ENCODE peak calls at places on chromosomes 2 and 18, in six cellular contexts. One of them, this sample, is unnamed.

GRCh38 chr2:189302274-189302948 is 122.8 kb upstream of the COL5A2 start:
- DNase-seq in A549: peak; percentile 46
- DNase-seq in K562: no peak
- DNase-seq in HCT116: no peak
- DNase-seq in CD8-positive, alpha-beta T cell: no peak
- DNase-seq in testis: no peak
- DNase-seq in this sample: no peak

GRCh38 chr2:58834404-58834803 is 593.3 kb upstream of the FANCL start:
- DNase-seq in A549: peak; percentile 16
- DNase-seq in K562: peak; percentile 48
- DNase-seq in HCT116: no peak
- DNase-seq in CD8-positive, alpha-beta T cell: no peak
- DNase-seq in testis: peak; percentile 24
- DNase-seq in this sample: peak; percentile 34

GRCh38 chr2:171431677-171432167 is 2.1 kb downstream of the METTL8 start:
- DNase-seq in A549: no peak
- DNase-seq in K562: no peak
- DNase-seq in HCT116: no peak
- DNase-seq in CD8-positive, alpha-beta T cell: no peak
- DNase-seq in testis: no peak
- DNase-seq in this sample: no peak

GRCh38 chr2:234091432-234091879 is 41.0 kb downstream of the SPP2 start:
- DNase-seq in A549: peak; percentile 24
- DNase-seq in K562: no peak
- DNase-seq in HCT116: no peak
- DNase-seq in CD8-positive, alpha-beta T cell: no peak
- DNase-seq in testis: peak; percentile 39
- DNase-seq in this sample: peak; percentile 17

GRCh38 chr18:67710639-67711038 is 194.1 kb upstream of the DSEL start:
- DNase-seq in A549: peak; percentile 13
- DNase-seq in K562: no peak
- DNase-seq in HCT116: no peak
- DNase-seq in CD8-positive, alpha-beta T cell: no peak
- DNase-seq in testis: no peak
- DNase-seq in this sample: no peak

GRCh38 chr2:158539176-158539895 is 82.6 kb downstream of the PKP4 start:
- DNase-seq in A549: peak; percentile 59
- DNase-seq in K562: peak; percentile 15
- DNase-seq in HCT116: peak; percentile 34
- DNase-seq in CD8-positive, alpha-beta T cell: no peak
- DNase-seq in testis: no peak
- DNase-seq in this sample: peak; percentile 81

GRCh38 chr2:197265931-197266330 is 44.6 kb downstream of the ANKRD44 start:
- DNase-seq in A549: no peak
- DNase-seq in K562: no peak
- DNase-seq in HCT116: no peak
- DNase-seq in CD8-positive, alpha-beta T cell: no peak
- DNase-seq in testis: no peak
- DNase-seq in this sample: no peak

GRCh38 chr2:238668426-238668825 is 179.5 kb upstream of the TWIST2 start:
- DNase-seq in A549: no peak
- DNase-seq in K562: no peak
- DNase-seq in HCT116: no peak
- DNase-seq in CD8-positive, alpha-beta T cell: no peak
- DNase-seq in testis: no peak
- DNase-seq in this sample: no peak

GRCh38 chr2:159226059-159226461 is 60.4 kb downstream of the WDSUB1 start:
- DNase-seq in A549: peak; percentile 35
- DNase-seq in K562: peak; percentile 67
- DNase-seq in HCT116: peak; percentile 29
- DNase-seq in CD8-positive, alpha-beta T cell: peak; percentile 32
- DNase-seq in testis: no peak
- DNase-seq in this sample: peak; percentile 61

GRCh38 chr2:128501700-128502099 is 183.0 kb upstream of the HS6ST1 start:
- DNase-seq in A549: no peak
- DNase-seq in K562: no peak
- DNase-seq in HCT116: no peak
- DNase-seq in CD8-positive, alpha-beta T cell: no peak
- DNase-seq in testis: no peak
- DNase-seq in this sample: no peak

GRCh38 chr2:220764246-220764645 is 807.9 kb downstream of the EPHA4 start:
- DNase-seq in A549: no peak
- DNase-seq in K562: no peak
- DNase-seq in HCT116: no peak
- DNase-seq in CD8-positive, alpha-beta T cell: no peak
- DNase-seq in testis: no peak
- DNase-seq in this sample: no peak

GRCh38 chr2:134276381-134277172 is 22.7 kb downstream of the MGAT5 start:
- DNase-seq in A549: no peak
- DNase-seq in K562: no peak
- DNase-seq in HCT116: no peak
- DNase-seq in CD8-positive, alpha-beta T cell: no peak
- DNase-seq in testis: no peak
- DNase-seq in this sample: no peak

GRCh38 chr18:75247601-75248421 is 37.2 kb downstream of the TSHZ1 start:
- DNase-seq in A549: peak; percentile 7
- DNase-seq in K562: no peak
- DNase-seq in HCT116: no peak
- DNase-seq in CD8-positive, alpha-beta T cell: no peak
- DNase-seq in testis: no peak
- DNase-seq in this sample: peak; percentile 86

GRCh38 chr2:217801115-217801531 is 201.7 kb downstream of the TNS1 start:
- DNase-seq in A549: no peak
- DNase-seq in K562: no peak
- DNase-seq in HCT116: no peak
- DNase-seq in CD8-positive, alpha-beta T cell: no peak
- DNase-seq in testis: peak; percentile 41
- DNase-seq in this sample: no peak

GRCh38 chr2:218995972-218996644 is 2.9 kb upstream of the CRYBA2 start:
- DNase-seq in A549: peak; percentile 87
- DNase-seq in K562: peak; percentile 90
- DNase-seq in HCT116: peak; percentile 67
- DNase-seq in CD8-positive, alpha-beta T cell: peak; percentile 83
- DNase-seq in testis: peak; percentile 90
- DNase-seq in this sample: peak; percentile 65

GRCh38 chr2:121095257-121096080 is 189.5 kb downstream of the TFCP2L1 start:
- DNase-seq in A549: peak; percentile 79
- DNase-seq in K562: peak; percentile 72
- DNase-seq in HCT116: peak; percentile 72
- DNase-seq in CD8-positive, alpha-beta T cell: no peak
- DNase-seq in testis: peak; percentile 78
- DNase-seq in this sample: peak; percentile 64

GRCh38 chr2:77522883-77523282 is 707 bp upstream of the LRRTM4 start:
- DNase-seq in A549: no peak
- DNase-seq in K562: no peak
- DNase-seq in HCT116: no peak
- DNase-seq in CD8-positive, alpha-beta T cell: no peak
- DNase-seq in testis: no peak
- DNase-seq in this sample: no peak

GRCh38 chr2:27890146-27891062 is at the start of the genes BABAM2 and RBKS:
- DNase-seq in A549: peak; percentile 91
- DNase-seq in K562: peak; percentile 91
- DNase-seq in HCT116: peak; percentile 66
- DNase-seq in CD8-positive, alpha-beta T cell: peak; percentile 93
- DNase-seq in testis: peak; percentile 93
- DNase-seq in this sample: peak; percentile 80

GRCh38 chr2:233074106-233074505 is 14.0 kb downstream of the INPP5D start:
- DNase-seq in A549: no peak
- DNase-seq in K562: no peak
- DNase-seq in HCT116: no peak
- DNase-seq in CD8-positive, alpha-beta T cell: no peak
- DNase-seq in testis: no peak
- DNase-seq in this sample: no peak

GRCh38 chr18:30999186-30999585 is 43.4 kb downstream of the DSC3 start:
- DNase-seq in A549: no peak
- DNase-seq in K562: no peak
- DNase-seq in HCT116: no peak
- DNase-seq in CD8-positive, alpha-beta T cell: no peak
- DNase-seq in testis: no peak
- DNase-seq in this sample: peak; percentile 13

DNA sequence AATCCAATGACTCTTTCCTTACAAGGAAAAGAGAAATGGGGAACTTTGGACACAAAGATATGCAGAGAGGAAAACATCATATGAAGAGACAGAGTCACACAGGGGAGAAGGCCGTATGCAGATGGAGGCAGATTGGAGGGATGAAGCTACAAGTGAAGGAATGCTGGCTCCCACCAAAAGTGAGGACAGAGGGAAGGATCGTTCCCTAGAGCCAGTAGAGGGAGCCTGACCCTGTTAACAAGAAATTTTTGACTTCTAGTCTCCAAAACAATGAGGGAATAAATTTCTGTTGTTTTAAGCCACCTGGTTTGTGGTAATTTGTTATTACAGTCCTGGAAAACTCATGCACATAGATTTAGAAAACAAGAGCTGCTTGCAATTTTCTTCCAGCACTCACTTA is 169.3 kb downstream of the PMAIP1 start:
- DNase-seq in A549: no peak
- DNase-seq in K562: no peak
- DNase-seq in HCT116: no peak
- DNase-seq in CD8-positive, alpha-beta T cell: no peak
- DNase-seq in testis: no peak
- DNase-seq in this sample: no peak
- TF ChIP-seq CTCF in A549: no peak
- TF ChIP-seq CTCF in K562: no peak
- TF ChIP-seq CTCF in HCT116: no peak
- TF ChIP-seq CTCF in CD8-positive, alpha-beta T cell: no peak
- TF ChIP-seq CTCF in testis: no peak
- TF ChIP-seq CTCF in this sample: peak; percentile 28

DNA sequence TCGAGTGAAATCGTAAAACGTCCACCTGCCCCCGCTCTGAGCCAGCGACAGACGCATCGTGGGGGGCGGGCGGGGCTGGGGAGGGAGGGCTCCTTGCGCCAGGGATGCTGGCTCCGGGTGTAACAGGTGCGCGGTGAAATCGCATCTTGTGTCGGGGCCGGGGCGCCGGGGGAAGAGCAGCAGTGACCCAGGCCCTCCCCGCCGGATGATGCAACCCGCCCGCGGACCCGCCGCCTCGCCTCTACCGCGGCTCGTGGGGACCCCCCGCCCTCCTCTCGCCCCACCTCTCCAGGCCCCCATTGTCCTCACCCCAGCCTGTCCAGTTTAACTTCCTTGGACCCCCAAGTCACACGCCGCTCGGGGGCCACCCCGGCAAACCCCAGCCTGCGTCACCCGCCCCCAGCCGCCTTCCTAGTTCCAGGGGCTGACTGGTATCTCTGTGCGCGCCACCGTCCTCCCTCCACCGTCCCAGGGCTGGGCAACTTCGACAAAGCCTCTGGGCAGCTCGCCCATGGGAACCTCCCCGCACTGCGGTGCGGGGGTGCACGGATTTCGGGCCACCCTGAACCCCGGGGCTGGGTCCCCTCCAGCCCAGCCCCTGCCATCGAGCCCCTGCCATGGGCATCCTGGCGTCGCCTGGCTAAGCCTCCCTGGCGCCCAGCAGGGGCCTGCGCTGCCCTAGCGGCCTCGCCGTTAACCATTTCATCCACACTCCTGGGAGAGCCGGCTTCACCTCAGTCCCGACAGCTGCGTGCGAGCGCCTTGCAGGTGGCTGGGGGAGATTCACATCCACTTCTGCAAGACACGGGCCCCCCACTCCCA is 799 bp upstream of the KIF1A start:
- DNase-seq in A549: peak; percentile 44
- DNase-seq in K562: no peak
- DNase-seq in HCT116: no peak
- DNase-seq in CD8-positive, alpha-beta T cell: no peak
- DNase-seq in testis: peak; percentile 15
- DNase-seq in this sample: no peak
- H3K4me3 ChIP-seq in A549: peak overlapping the region; percentile 58
- H3K4me3 ChIP-seq in K562: no peak overlapping the region
- H3K4me3 ChIP-seq in HCT116: no peak overlapping the region
- H3K4me3 ChIP-seq in CD8-positive, alpha-beta T cell: peak overlapping the region; percentile 11
- H3K4me3 ChIP-seq in testis: peak overlapping the region; percentile 4
- H3K4me3 ChIP-seq in this sample: no peak overlapping the region

GRCh38 chr18:42190643-42191042 is 235.6 kb downstream of the PIK3C3 start:
- DNase-seq in A549: no peak
- DNase-seq in K562: no peak
- DNase-seq in HCT116: no peak
- DNase-seq in CD8-positive, alpha-beta T cell: no peak
- DNase-seq in testis: no peak
- DNase-seq in this sample: no peak

GRCh38 chr18:42187611-42188378 is 232.8 kb downstream of the PIK3C3 start:
- DNase-seq in A549: no peak
- DNase-seq in K562: no peak
- DNase-seq in HCT116: no peak
- DNase-seq in CD8-positive, alpha-beta T cell: no peak
- DNase-seq in testis: no peak
- DNase-seq in this sample: no peak

GRCh38 chr18:42196651-42197050 is 241.6 kb downstream of the PIK3C3 start:
- DNase-seq in A549: no peak
- DNase-seq in K562: no peak
- DNase-seq in HCT116: no peak
- DNase-seq in CD8-positive, alpha-beta T cell: no peak
- DNase-seq in testis: no peak
- DNase-seq in this sample: peak; percentile 32

DNA sequence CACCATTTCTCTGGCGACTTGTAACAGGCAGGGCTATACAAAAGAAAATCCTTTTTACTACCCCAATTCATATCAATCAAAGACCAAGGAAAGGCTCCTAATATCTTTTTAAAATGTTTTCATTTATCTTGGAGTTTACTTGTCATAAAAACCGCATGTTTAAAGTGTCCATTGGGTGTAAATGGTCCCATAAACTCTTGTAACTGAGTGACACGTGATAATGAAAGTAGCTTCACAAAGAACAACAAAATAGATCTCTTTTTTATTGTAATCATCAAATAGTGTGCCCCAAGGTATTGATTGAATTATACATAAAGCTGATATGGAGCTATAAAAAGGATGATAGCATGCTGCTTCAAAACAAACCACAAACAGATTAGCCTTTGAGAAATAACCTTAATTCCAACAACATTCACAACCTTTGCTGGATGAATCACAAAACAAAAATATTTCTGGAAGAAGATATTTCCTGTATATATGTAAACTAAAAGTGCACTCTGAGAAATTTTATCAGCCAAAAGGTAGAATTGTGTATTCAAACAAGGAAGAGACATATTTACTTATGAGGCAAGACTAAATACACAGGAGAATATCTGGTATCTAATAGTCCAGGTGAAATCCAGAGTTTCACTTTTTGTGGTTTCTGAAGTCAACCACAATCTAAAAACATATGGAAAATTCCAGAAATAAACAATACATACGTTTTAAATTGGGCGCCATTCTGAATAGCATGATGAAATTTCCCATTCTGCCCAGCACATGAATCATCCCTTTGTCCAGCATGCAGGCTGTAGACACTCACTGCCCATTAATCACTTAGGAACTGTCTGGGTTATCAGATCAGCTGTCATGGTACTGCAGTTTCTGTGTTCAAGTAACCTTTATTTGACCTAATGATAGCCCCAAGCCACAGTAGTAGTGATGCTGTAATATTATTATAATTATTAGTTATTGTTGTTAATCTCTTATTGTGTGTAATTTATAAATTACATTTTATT is 237.5 kb downstream of the PIK3C3 start:
- DNase-seq in A549: peak; percentile 66
- DNase-seq in K562: no peak
- DNase-seq in HCT116: no peak
- DNase-seq in CD8-positive, alpha-beta T cell: no peak
- DNase-seq in testis: no peak
- DNase-seq in this sample: peak; percentile 26
- TF ChIP-seq CTCF in A549: no peak
- TF ChIP-seq CTCF in K562: no peak
- TF ChIP-seq CTCF in HCT116: no peak
- TF ChIP-seq CTCF in CD8-positive, alpha-beta T cell: no peak
- TF ChIP-seq CTCF in testis: no peak
- TF ChIP-seq CTCF in this sample: no peak

GRCh38 chr2:230824406-230824978 is 40.2 kb upstream of the ITM2C start:
- DNase-seq in A549: peak; percentile 81
- DNase-seq in K562: peak; percentile 81
- DNase-seq in HCT116: peak; percentile 77
- DNase-seq in CD8-positive, alpha-beta T cell: peak; percentile 61
- DNase-seq in testis: peak; percentile 69
- DNase-seq in this sample: peak; percentile 78
- H3K4me3 ChIP-seq in A549: no peak overlapping the region
- H3K4me3 ChIP-seq in K562: no peak overlapping the region
- H3K4me3 ChIP-seq in HCT116: no peak overlapping the region
- H3K4me3 ChIP-seq in CD8-positive, alpha-beta T cell: no peak overlapping the region
- H3K4me3 ChIP-seq in testis: no peak overlapping the region
- H3K4me3 ChIP-seq in this sample: peak overlapping the region; percentile 16

This sample was measured in astrocyte of the spinal cord.